ENCODE peak calls at places on chromosomes 16 and 17, in five cellular contexts. B is tibial artery, Y is uterus, E is colonic mucosa, S is fibroblast of lung. G is an unnamed sample.

GRCh38 chr17:511001-511690 is 158.5 kb upstream of the RPH3AL start:
- DNase-seq in S (peak), Y (peak), E (no peak), B (no peak), G (no peak)

GRCh38 chr16:28596115-28596630 is 677 bp downstream of the SULT1A2 start:
- DNase-seq in Y (no peak), E (no peak), B (no peak), S (no peak), G (no peak)

GRCh38 chr16:79658301-79659001 is 57.9 kb upstream of the MAF start:
- DNase-seq in E (no peak), Y (no peak), S (peak), B (no peak), G (no peak)

GRCh38 chr17:10772425-10773380 is 31.2 kb downstream of the TMEM238L start:
- DNase-seq in B (peak), S (no peak), E (peak), Y (no peak), G (peak)

GRCh38 chr17:31787857-31788570 is 71.0 kb downstream of the COPRS start:
- DNase-seq in Y (peak), B (peak), E (no peak), S (peak), G (no peak)

GRCh38 chr16:85309656-85310587 is 197.7 kb upstream of the CIBAR2 start:
- DNase-seq in B (peak), Y (no peak), S (no peak), E (no peak), G (peak)

GRCh38 chr17:16027708-16028584 is 28.3 kb downstream of the TTC19 start:
- DNase-seq in B (no peak), S (peak), Y (peak), E (no peak), G (no peak)

GRCh38 chr16:52586159-52586558 is 39.2 kb upstream of the TOX3 start:
- DNase-seq in Y (no peak), B (no peak), E (no peak), S (no peak), G (no peak)

GRCh38 chr16:65071371-65072311 is 50.2 kb downstream of the CDH11 start:
- DNase-seq in E (peak), Y (peak), B (peak), S (peak), G (peak)

GRCh38 chr16:22383827-22384226 is 9.4 kb upstream of the CDR2 start:
- DNase-seq in E (no peak), B (no peak), Y (no peak), S (no peak), G (no peak)

GRCh38 chr17:43142153-43142552 is 17.0 kb upstream of the BRCA1 start:
- DNase-seq in E (no peak), Y (no peak), S (no peak), B (no peak), G (no peak)

GRCh38 chr17:37774508-37774907 is 29.6 kb upstream of the HNF1B start:
- DNase-seq in E (no peak), B (no peak), Y (no peak), S (no peak), G (no peak)

GRCh38 chr16:72467157-72467759 is 295.3 kb upstream of the PMFBP1 start:
- DNase-seq in S (peak), B (no peak), E (no peak), Y (no peak), G (peak)

GRCh38 chr16:12516621-12517309 is 286.9 kb downstream of the CPPED1 start:
- DNase-seq in B (no peak), S (no peak), Y (no peak), E (peak), G (no peak)

GRCh38 chr17:2176484-2177175 is 121.7 kb downstream of the HIC1 start:
- DNase-seq in S (no peak), B (no peak), E (no peak), Y (peak), G (no peak)

GRCh38 chr16:2200313-2200712 is 3.9 kb upstream of the CASKIN1 start:
- DNase-seq in E (no peak), B (no peak), Y (no peak), S (no peak), G (no peak)

GRCh38 chr17:2564876-2565275 is 28.6 kb upstream of the PAFAH1B1 start:
- DNase-seq in E (peak), Y (no peak), B (no peak), S (peak), G (peak)

GRCh38 chr17:41496803-41497484 is 7.2 kb upstream of the KRT36 start:
- DNase-seq in E (peak), S (peak), Y (no peak), B (peak), G (peak)

GRCh38 chr16:4288148-4288921 is 15.5 kb upstream of the TFAP4 start:
- DNase-seq in Y (peak), S (peak), B (peak), E (peak), G (peak)

GRCh38 chr17:77493238-77493812 is 352.6 kb downstream of the SEC14L1 start:
- DNase-seq in Y (peak), B (peak), S (no peak), E (no peak), G (no peak)

GRCh38 chr17:75124041-75124818 is 7.3 kb downstream of the NT5C start:
- DNase-seq in E (peak), S (peak), B (peak), Y (peak), G (no peak)

GRCh38 chr16:66405057-66405783 is 21.9 kb upstream of the BEAN1 start:
- DNase-seq in E (no peak), Y (no peak), S (no peak), B (no peak), G (no peak)

GRCh38 chr17:50128441-50129302 is 1.3 kb downstream of the SAMD14 start:
- DNase-seq in B (no peak), E (no peak), Y (no peak), S (no peak), G (no peak)

GRCh38 chr17:49582789-49583188 is 7.1 kb downstream of the NXPH3 start:
- DNase-seq in S (peak), B (no peak), E (no peak), Y (no peak), G (no peak)

GRCh38 chr17:7220593-7221280 is 999 bp downstream of the ACADVL start:
- DNase-seq in E (peak), B (no peak), Y (no peak), S (peak), G (peak)

GRCh38 chr16:57028086-57028485 is 38.7 kb downstream of the NLRC5 start:
- DNase-seq in E (no peak), B (no peak), Y (no peak), S (no peak), G (no peak)

GRCh38 chr16:8173111-8173644 is 417.1 kb downstream of the TMEM114 start:
- DNase-seq in E (peak), B (no peak), Y (no peak), S (peak), G (peak)

GRCh38 chr17:1590031-1590746 is 27.6 kb upstream of the PITPNA start:
- DNase-seq in E (peak), Y (peak), S (peak), B (peak), G (peak)

GRCh38 chr16:58493756-58494431 is 6.0 kb upstream of the NDRG4 start:
- DNase-seq in Y (no peak), B (no peak), S (no peak), E (no peak), G (no peak)

GRCh38 chr17:35537569-35538209 is at the start of gene SLFN12L:
- DNase-seq in S (no peak), E (no peak), B (no peak), Y (no peak), G (no peak)

GRCh38 chr16:67613808-67614207 is 31.1 kb upstream of the CARMIL2 start:
- DNase-seq in S (no peak), B (no peak), E (no peak), Y (no peak), G (peak)

GRCh38 chr17:4105232-4105631 is 37.6 kb downstream of the ZZEF1 start:
- DNase-seq in B (no peak), Y (no peak), S (no peak), E (no peak), G (no peak)

GRCh38 chr16:89360760-89361435 is 129.5 kb downstream of the ANKRD11 start:
- DNase-seq in B (no peak), Y (no peak), E (no peak), S (no peak), G (no peak)

GRCh38 chr17:34820922-34821321 is 140.3 kb downstream of the CCT6B start:
- DNase-seq in Y (no peak), B (no peak), E (no peak), S (no peak), G (no peak)

GRCh38 chr16:2767891-2768290 is 9.2 kb downstream of the ELOB start:
- DNase-seq in Y (no peak), E (no peak), S (no peak), B (no peak), G (no peak)

GRCh38 chr17:44776628-44777393 is 18.0 kb downstream of the ADAM11 start:
- DNase-seq in S (no peak), E (no peak), B (no peak), Y (no peak), G (no peak)

GRCh38 chr17:81582341-81582740 is 30.2 kb upstream of the FAAP100 start:
- DNase-seq in E (no peak), S (peak), B (no peak), Y (no peak), G (no peak)

GRCh38 chr17:81582769-81583168 is 30.6 kb upstream of the FAAP100 start:
- DNase-seq in E (no peak), Y (no peak), B (no peak), S (no peak), G (no peak)

GRCh38 chr17:81581758-81582157 is 29.6 kb upstream of the FAAP100 start:
- DNase-seq in Y (no peak), S (no peak), E (no peak), B (no peak), G (no peak)

GRCh38 chr17:81586096-81586495 is 33.9 kb upstream of the FAAP100 start:
- DNase-seq in B (no peak), E (no peak), Y (no peak), S (no peak), G (no peak)

DNA sequence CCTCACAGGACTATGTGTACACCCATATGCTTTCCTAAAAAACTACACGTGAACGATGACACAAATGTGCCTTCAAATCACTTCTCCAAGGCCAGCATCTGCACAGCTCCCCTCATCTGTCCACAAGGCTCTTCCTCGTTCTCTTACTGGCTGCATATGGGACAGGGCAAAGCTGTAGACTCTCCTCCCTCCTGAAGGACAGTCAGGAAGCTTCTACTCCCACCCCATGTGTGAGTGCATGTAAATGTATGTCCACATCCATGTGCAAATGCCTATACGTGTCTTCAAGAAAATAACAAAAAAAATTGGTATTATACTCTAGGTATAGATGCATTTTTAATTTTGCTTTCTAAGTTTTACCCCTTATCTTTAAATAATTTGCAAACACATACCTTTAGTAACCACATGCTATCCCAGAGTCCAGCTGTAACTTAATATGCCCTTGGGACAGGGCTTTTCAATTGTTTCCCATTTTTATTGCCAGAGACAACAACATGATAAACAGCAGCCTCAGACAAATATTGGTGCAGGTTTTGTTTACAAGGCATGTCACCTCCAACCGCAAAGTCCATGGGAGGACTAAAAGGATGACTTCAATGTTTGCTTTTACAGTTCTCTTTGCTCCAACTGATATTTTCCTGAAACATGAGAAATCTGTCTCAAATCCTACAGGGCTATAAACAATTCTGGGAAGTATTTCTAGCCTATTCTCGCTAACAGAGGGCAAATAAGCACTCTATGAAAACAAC is 31.6 kb upstream of the FAAP100 start:
- DNase-seq in B (no peak), Y (no peak), E (no peak), S (no peak), G (no peak)
- H3K27ac ChIP-seq in B (no peak), Y (no peak), E (no peak), S (no peak), G (no peak)

DNA sequence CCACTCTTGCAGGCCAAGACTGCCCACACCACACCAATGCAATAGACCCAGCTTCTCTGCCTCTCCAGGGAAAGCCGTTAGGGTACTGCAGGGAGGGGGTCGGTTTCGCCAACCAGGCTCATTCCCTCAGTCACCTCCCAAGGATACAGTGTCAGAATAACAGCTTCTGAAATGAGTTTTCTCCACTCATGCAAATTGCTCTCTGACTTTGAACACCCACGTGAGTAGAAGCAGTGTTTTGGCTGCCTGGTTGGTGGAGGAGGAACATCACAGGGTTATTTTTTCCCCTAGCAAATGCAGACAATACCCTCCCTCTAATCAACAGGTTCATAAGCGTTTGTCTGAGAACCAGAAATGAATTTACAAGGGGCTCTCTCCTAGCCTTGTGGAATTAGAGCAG is 229.6 kb downstream of the MSI2 start:
- DNase-seq in B (no peak), S (no peak), E (no peak), Y (no peak), G (no peak)
- H3K27ac ChIP-seq in B (no peak), S (no peak), E (no peak), Y (peak), G (no peak)

GRCh38 chr17:83203073-83203471 is 123.7 kb downstream of the METRNL start:
- DNase-seq in B (peak), E (peak), S (peak), Y (peak), G (peak)
- H3K27ac ChIP-seq in B (peak), E (peak), S (peak), Y (peak), G (peak)

GRCh38 chr17:54945671-54946070 is 22.8 kb downstream of the COX11 start:
- DNase-seq in E (no peak), Y (no peak), B (no peak), S (no peak), G (no peak)

GRCh38 chr17:54945246-54945645 is 23.2 kb downstream of the COX11 start:
- DNase-seq in E (no peak), Y (no peak), B (no peak), S (no peak), G (no peak)

GRCh38 chr17:54947396-54947795 is 21.1 kb downstream of the COX11 start:
- DNase-seq in E (no peak), S (no peak), Y (no peak), B (no peak), G (no peak)

GRCh38 chr17:54941285-54941684 is 27.2 kb downstream of the COX11 start:
- DNase-seq in B (no peak), E (no peak), Y (no peak), S (no peak), G (no peak)

DNA sequence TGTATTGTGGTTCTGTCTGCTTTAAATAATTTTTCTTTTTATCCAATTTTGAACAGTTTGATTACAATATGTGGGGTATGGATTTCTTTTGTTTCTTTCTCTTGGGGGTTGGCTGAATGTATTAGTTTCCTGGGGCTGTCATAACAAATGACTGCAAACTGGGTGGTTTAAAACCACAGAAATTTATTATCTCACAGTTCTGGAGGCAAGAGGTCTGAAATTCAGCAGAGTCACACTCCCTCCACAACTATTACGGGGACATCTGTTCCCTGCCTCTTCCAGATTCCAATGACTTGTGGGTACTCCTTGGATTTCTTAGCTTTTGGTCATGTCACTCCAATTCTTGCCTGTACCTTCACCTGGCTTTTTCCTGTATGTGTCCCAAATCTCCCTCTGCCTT is 23.7 kb downstream of the COX11 start:
- DNase-seq in Y (no peak), E (no peak), S (peak), B (no peak), G (no peak)
- H3K27ac ChIP-seq in Y (no peak), E (no peak), S (no peak), B (no peak), G (no peak)

GRCh38 chr16:68664297-68664696 is 19.2 kb downstream of the CDH3 start:
- DNase-seq in E (no peak), Y (no peak), B (no peak), S (peak), G (no peak)
- H3K27ac ChIP-seq in E (no peak), Y (no peak), B (no peak), S (no peak), G (no peak)

GRCh38 chr17:40316571-40317344 is 7.8 kb downstream of the RARA start:
- DNase-seq in E (peak), Y (peak), S (peak), B (peak), G (no peak)
- H3K27ac ChIP-seq in E (peak), Y (peak), S (peak), B (peak), G (peak)

DNA sequence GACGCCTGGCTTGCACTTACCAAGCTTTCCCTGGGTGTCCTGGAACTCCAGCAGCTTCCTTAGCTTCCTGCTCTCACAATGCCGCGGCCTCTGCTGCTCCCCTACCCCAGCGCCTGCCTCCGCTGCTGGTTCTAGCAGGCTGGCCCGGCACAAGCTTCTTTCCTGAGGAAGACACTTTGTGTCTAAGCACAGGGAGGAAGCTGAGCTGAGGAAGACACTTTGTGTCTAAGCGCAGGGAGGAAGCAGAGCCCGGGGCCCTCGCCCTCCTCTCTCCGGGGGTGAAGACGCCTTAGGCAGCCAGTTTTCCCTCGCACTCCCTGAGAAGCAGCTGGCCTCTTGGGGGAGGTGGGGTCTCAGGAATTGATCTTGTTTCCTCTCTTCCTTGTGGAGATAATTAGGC is 64.9 kb downstream of the PLD6 start:
- DNase-seq in B (no peak), Y (no peak), S (no peak), E (no peak), G (peak)
- H3K27ac ChIP-seq in B (peak), Y (peak), S (no peak), E (no peak), G (peak)

GRCh38 chr16:84085774-84086173 is 31.0 kb downstream of the MBTPS1 start:
- DNase-seq in B (no peak), E (no peak), Y (no peak), S (no peak), G (no peak)

GRCh38 chr16:84086357-84086756 is 30.4 kb downstream of the MBTPS1 start:
- DNase-seq in E (no peak), B (no peak), Y (no peak), S (no peak), G (peak)

GRCh38 chr16:84088695-84089395 is 27.9 kb downstream of the MBTPS1 start:
- DNase-seq in Y (no peak), B (no peak), S (no peak), E (peak), G (no peak)

GRCh38 chr16:84086996-84087395 is 29.7 kb downstream of the MBTPS1 start:
- DNase-seq in E (no peak), Y (no peak), B (no peak), S (no peak), G (no peak)

GRCh38 chr16:84087461-84088151 is 29.1 kb downstream of the MBTPS1 start:
- DNase-seq in S (peak), E (no peak), Y (no peak), B (no peak), G (no peak)
- H3K27ac ChIP-seq in S (no peak), E (no peak), Y (no peak), B (no peak), G (no peak)

GRCh38 chr16:87443031-87443430 is 49.8 kb downstream of the ZCCHC14 start:
- DNase-seq in Y (no peak), B (no peak), S (no peak), E (no peak), G (no peak)
- H3K27ac ChIP-seq in Y (no peak), B (no peak), S (no peak), E (no peak), G (no peak)

DNA sequence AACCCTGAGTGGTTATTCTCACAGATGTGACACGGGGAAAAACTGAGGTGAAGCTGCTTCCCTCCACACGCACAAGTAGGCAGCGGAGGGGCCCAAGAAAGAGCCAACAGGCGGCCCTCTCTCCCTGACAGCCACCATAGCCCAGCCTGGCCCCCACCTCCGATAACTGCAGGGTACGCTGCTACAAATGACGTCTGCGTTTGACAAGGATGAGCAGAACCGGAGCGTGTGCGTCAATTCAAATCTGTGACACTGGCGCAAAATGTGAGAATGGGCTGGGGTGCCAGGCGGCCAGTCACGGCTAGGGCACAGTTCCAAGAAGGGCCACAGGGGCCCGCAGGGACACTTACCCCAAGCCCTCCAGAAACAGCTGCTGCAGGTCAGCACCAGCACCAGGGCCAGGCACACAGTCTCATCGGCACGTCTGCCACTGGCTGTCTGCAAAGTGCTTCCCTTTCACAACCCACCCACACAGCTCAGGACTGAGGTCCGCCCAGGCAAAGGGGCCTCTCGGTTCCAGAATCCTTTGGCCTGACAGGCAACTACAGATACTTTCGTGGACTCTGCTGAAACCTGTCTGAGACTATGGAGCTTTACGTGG is 14.4 kb downstream of the AXIN1 start:
- DNase-seq in Y (no peak), E (no peak), S (no peak), B (no peak), G (no peak)
- H3K27ac ChIP-seq in Y (no peak), E (no peak), S (no peak), B (no peak), G (no peak)